ENCODE peak calls at places on chromosomes 7 and 10, in seven cellular contexts. One of them, this sample, is unnamed.
A peak's percentile ranks its signal among the peaks of the same experiment; 100 is the strongest.

GRCh38 chr10:21807162-21807561 is 196.4 kb downstream of the DNAJC1 start:
- DNase-seq in sigmoid colon: no peak
- DNase-seq in psoas muscle: no peak
- DNase-seq in tibial artery: no peak
- DNase-seq in mammary epithelial cell: no peak
- DNase-seq in heart right ventricle: no peak
- DNase-seq in lower lobe of right lung: no peak
- DNase-seq in this sample: peak; percentile 43

GRCh38 chr10:59706851-59707797 is 2.5 kb downstream of the SLC16A9 start:
- DNase-seq in sigmoid colon: no peak
- DNase-seq in psoas muscle: no peak
- DNase-seq in tibial artery: no peak
- DNase-seq in mammary epithelial cell: no peak
- DNase-seq in heart right ventricle: no peak
- DNase-seq in lower lobe of right lung: no peak
- DNase-seq in this sample: no peak

GRCh38 chr7:113775401-113775800 is 143.4 kb downstream of the PPP1R3A start:
- DNase-seq in sigmoid colon: no peak
- DNase-seq in psoas muscle: no peak
- DNase-seq in tibial artery: no peak
- DNase-seq in mammary epithelial cell: no peak
- DNase-seq in heart right ventricle: no peak
- DNase-seq in lower lobe of right lung: no peak
- DNase-seq in this sample: no peak

GRCh38 chr7:151631149-151631967 is 111.7 kb upstream of the RHEB start:
- DNase-seq in sigmoid colon: peak; percentile 73
- DNase-seq in psoas muscle: no peak
- DNase-seq in tibial artery: no peak
- DNase-seq in mammary epithelial cell: peak; percentile 41
- DNase-seq in heart right ventricle: no peak
- DNase-seq in lower lobe of right lung: no peak
- DNase-seq in this sample: no peak

GRCh38 chr7:4700577-4701235 is 18.6 kb downstream of the FOXK1 start:
- DNase-seq in sigmoid colon: no peak
- DNase-seq in psoas muscle: no peak
- DNase-seq in tibial artery: no peak
- DNase-seq in mammary epithelial cell: peak; percentile 3
- DNase-seq in heart right ventricle: no peak
- DNase-seq in lower lobe of right lung: no peak
- DNase-seq in this sample: peak; percentile 59

GRCh38 chr10:113612154-113612553 is 51.7 kb downstream of the NRAP start:
- DNase-seq in sigmoid colon: no peak
- DNase-seq in psoas muscle: peak; percentile 91
- DNase-seq in tibial artery: no peak
- DNase-seq in mammary epithelial cell: no peak
- DNase-seq in heart right ventricle: peak; percentile 46
- DNase-seq in lower lobe of right lung: no peak
- DNase-seq in this sample: no peak

GRCh38 chr10:124792998-124793352 is 1.3 kb upstream of the EEF1AKMT2 start:
- DNase-seq in sigmoid colon: no peak
- DNase-seq in psoas muscle: no peak
- DNase-seq in tibial artery: no peak
- DNase-seq in mammary epithelial cell: no peak
- DNase-seq in heart right ventricle: no peak
- DNase-seq in lower lobe of right lung: no peak
- DNase-seq in this sample: no peak

GRCh38 chr10:74379474-74379873 is 228.5 kb downstream of the ADK start:
- DNase-seq in sigmoid colon: no peak
- DNase-seq in psoas muscle: no peak
- DNase-seq in tibial artery: no peak
- DNase-seq in mammary epithelial cell: no peak
- DNase-seq in heart right ventricle: no peak
- DNase-seq in lower lobe of right lung: no peak
- DNase-seq in this sample: no peak

GRCh38 chr10:57249615-57250281 is 888.7 kb upstream of the ZWINT start:
- DNase-seq in sigmoid colon: no peak
- DNase-seq in psoas muscle: no peak
- DNase-seq in tibial artery: no peak
- DNase-seq in mammary epithelial cell: no peak
- DNase-seq in heart right ventricle: no peak
- DNase-seq in lower lobe of right lung: no peak
- DNase-seq in this sample: no peak

GRCh38 chr7:7970620-7971307 is 2.2 kb downstream of the GLCCI1 start:
- DNase-seq in sigmoid colon: no peak
- DNase-seq in psoas muscle: no peak
- DNase-seq in tibial artery: no peak
- DNase-seq in mammary epithelial cell: peak; percentile 30
- DNase-seq in heart right ventricle: no peak
- DNase-seq in lower lobe of right lung: no peak
- DNase-seq in this sample: no peak

GRCh38 chr7:151773795-151774194 is 103.1 kb downstream of the PRKAG2 start:
- DNase-seq in sigmoid colon: peak; percentile 47
- DNase-seq in psoas muscle: no peak
- DNase-seq in tibial artery: no peak
- DNase-seq in mammary epithelial cell: no peak
- DNase-seq in heart right ventricle: no peak
- DNase-seq in lower lobe of right lung: no peak
- DNase-seq in this sample: no peak

GRCh38 chr7:127792528-127793342 is 140.7 kb downstream of the SND1 start:
- DNase-seq in sigmoid colon: no peak
- DNase-seq in psoas muscle: no peak
- DNase-seq in tibial artery: no peak
- DNase-seq in mammary epithelial cell: no peak
- DNase-seq in heart right ventricle: no peak
- DNase-seq in lower lobe of right lung: no peak
- DNase-seq in this sample: peak; percentile 62

GRCh38 chr7:152202056-152202455 is 176.6 kb downstream of the GALNT11 start:
- DNase-seq in sigmoid colon: no peak
- DNase-seq in psoas muscle: no peak
- DNase-seq in tibial artery: no peak
- DNase-seq in mammary epithelial cell: peak; percentile 32
- DNase-seq in heart right ventricle: no peak
- DNase-seq in lower lobe of right lung: no peak
- DNase-seq in this sample: no peak

GRCh38 chr10:120975072-120975910 is 124.1 kb downstream of the WDR11 start:
- DNase-seq in sigmoid colon: no peak
- DNase-seq in psoas muscle: no peak
- DNase-seq in tibial artery: no peak
- DNase-seq in mammary epithelial cell: no peak
- DNase-seq in heart right ventricle: no peak
- DNase-seq in lower lobe of right lung: no peak
- DNase-seq in this sample: no peak

GRCh38 chr10:88999629-89000028 is 9.0 kb downstream of the FAS start:
- DNase-seq in sigmoid colon: no peak
- DNase-seq in psoas muscle: no peak
- DNase-seq in tibial artery: no peak
- DNase-seq in mammary epithelial cell: peak; percentile 79
- DNase-seq in heart right ventricle: no peak
- DNase-seq in lower lobe of right lung: no peak
- DNase-seq in this sample: no peak

GRCh38 chr7:90824386-90825307 is 228.5 kb downstream of the CDK14 start:
- DNase-seq in sigmoid colon: no peak
- DNase-seq in psoas muscle: no peak
- DNase-seq in tibial artery: no peak
- DNase-seq in mammary epithelial cell: peak; percentile 94
- DNase-seq in heart right ventricle: no peak
- DNase-seq in lower lobe of right lung: no peak
- DNase-seq in this sample: no peak

GRCh38 chr7:159115601-159116501 is 28.8 kb downstream of the VIPR2 start:
- DNase-seq in sigmoid colon: peak; percentile 61
- DNase-seq in psoas muscle: peak; percentile 45
- DNase-seq in tibial artery: peak; percentile 67
- DNase-seq in mammary epithelial cell: no peak
- DNase-seq in heart right ventricle: no peak
- DNase-seq in lower lobe of right lung: no peak
- DNase-seq in this sample: peak; percentile 44

GRCh38 chr7:51620690-51621089 is 304.1 kb upstream of the COBL start:
- DNase-seq in sigmoid colon: no peak
- DNase-seq in psoas muscle: no peak
- DNase-seq in tibial artery: no peak
- DNase-seq in mammary epithelial cell: no peak
- DNase-seq in heart right ventricle: no peak
- DNase-seq in lower lobe of right lung: no peak
- DNase-seq in this sample: peak; percentile 50

GRCh38 chr7:100626530-100627237 is 14.3 kb downstream of the MOSPD3 start:
- DNase-seq in sigmoid colon: peak; percentile 93
- DNase-seq in psoas muscle: peak; percentile 84
- DNase-seq in tibial artery: peak; percentile 89
- DNase-seq in mammary epithelial cell: peak; percentile 70
- DNase-seq in heart right ventricle: peak; percentile 85
- DNase-seq in lower lobe of right lung: peak; percentile 87
- DNase-seq in this sample: peak; percentile 99

GRCh38 chr10:27614776-27615175 is 110.7 kb downstream of the RAB18 start:
- DNase-seq in sigmoid colon: no peak
- DNase-seq in psoas muscle: no peak
- DNase-seq in tibial artery: no peak
- DNase-seq in mammary epithelial cell: no peak
- DNase-seq in heart right ventricle: no peak
- DNase-seq in lower lobe of right lung: no peak
- DNase-seq in this sample: no peak

GRCh38 chr10:63976538-63976937 is 455.3 kb downstream of the REEP3 start:
- DNase-seq in sigmoid colon: no peak
- DNase-seq in psoas muscle: no peak
- DNase-seq in tibial artery: no peak
- DNase-seq in mammary epithelial cell: peak; percentile 9
- DNase-seq in heart right ventricle: no peak
- DNase-seq in lower lobe of right lung: peak; percentile 53
- DNase-seq in this sample: peak; percentile 60

DNA sequence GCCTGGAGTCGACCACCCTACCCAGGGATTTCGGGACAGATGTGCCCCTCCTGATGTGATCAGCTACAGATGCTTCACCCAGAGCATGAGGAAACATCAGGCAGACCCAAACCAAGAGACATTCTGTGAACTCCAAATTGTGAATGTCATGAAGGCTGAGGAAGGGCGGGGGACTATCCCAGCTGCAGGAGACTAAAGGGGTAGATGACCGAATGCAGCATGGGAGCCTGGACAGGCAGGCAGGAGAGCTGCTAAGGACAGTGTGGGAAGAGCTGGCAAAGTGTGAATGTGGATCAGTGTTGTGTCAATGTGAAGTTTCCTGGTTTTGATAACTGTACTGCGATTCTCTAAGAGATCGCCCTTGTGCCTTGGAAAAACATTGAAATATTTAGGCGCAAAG is 19.2 kb upstream of the DRGX start:
- DNase-seq in sigmoid colon: no peak
- DNase-seq in psoas muscle: no peak
- DNase-seq in tibial artery: no peak
- DNase-seq in mammary epithelial cell: no peak
- DNase-seq in heart right ventricle: no peak
- DNase-seq in lower lobe of right lung: no peak
- DNase-seq in this sample: no peak
- H3K27me3 ChIP-seq in sigmoid colon: no peaks in the 10 kb centered on the region
- H3K27me3 ChIP-seq in psoas muscle: peaks cover 3% of the 10 kb centered on the region
- H3K27me3 ChIP-seq in tibial artery: peaks cover 19% of the 10 kb centered on the region
- H3K27me3 ChIP-seq in mammary epithelial cell: no peaks in the 10 kb centered on the region
- H3K27me3 ChIP-seq in heart right ventricle: peaks cover 5% of the 10 kb centered on the region
- H3K27me3 ChIP-seq in lower lobe of right lung: no peaks in the 10 kb centered on the region
- H3K27me3 ChIP-seq in this sample: no peaks in the 10 kb centered on the region

GRCh38 chr7:57339198-57339944 is 110.6 kb upstream of the ZNF716 start:
- DNase-seq in sigmoid colon: no peak
- DNase-seq in psoas muscle: peak; percentile 57
- DNase-seq in tibial artery: no peak
- DNase-seq in mammary epithelial cell: no peak
- DNase-seq in heart right ventricle: no peak
- DNase-seq in lower lobe of right lung: no peak
- DNase-seq in this sample: no peak
- H3K4me3 ChIP-seq in sigmoid colon: no peak overlapping the region
- H3K4me3 ChIP-seq in psoas muscle: no peak overlapping the region
- H3K4me3 ChIP-seq in tibial artery: no peak overlapping the region
- H3K4me3 ChIP-seq in mammary epithelial cell: no peak overlapping the region
- H3K4me3 ChIP-seq in heart right ventricle: no peak overlapping the region
- H3K4me3 ChIP-seq in lower lobe of right lung: no peak overlapping the region
- H3K4me3 ChIP-seq in this sample: no peak overlapping the region

DNA sequence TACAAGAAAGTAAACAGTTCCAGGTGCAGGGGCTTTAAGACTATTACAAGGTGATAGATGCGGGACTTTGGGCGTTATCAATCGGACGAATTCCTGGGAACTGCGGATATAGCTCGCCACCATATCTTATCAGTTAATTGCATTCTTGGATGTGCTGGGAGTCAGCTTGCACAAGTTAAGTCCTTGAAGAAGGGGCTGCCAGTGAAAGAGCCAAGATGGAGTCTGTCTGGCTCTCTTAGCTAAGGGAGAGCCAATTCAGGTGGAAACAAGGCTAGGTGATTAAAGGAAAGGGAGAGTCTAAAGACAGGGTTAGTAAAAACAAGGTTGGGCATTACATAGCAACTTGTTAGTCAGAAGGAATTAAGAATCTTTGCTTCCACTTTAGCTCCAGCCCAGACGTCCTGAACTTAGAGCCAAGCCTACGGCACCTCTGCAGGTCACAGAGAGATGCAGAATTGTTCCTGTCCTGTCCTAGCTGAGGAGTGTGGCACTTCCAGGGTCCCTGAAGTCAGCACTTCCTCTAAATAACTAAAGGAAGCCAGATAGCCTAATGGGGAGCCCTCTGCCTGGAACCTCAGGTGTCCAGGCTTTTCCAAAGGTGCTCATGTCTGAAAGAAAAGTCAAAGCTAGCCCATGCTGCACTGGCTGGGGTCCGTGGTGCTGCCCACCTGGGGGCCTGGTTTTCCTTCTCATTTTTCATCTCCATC is 17.3 kb downstream of the ZC3HAV1 start:
- DNase-seq in sigmoid colon: no peak
- DNase-seq in psoas muscle: no peak
- DNase-seq in tibial artery: no peak
- DNase-seq in mammary epithelial cell: no peak
- DNase-seq in heart right ventricle: no peak
- DNase-seq in lower lobe of right lung: no peak
- DNase-seq in this sample: no peak
- H3K36me3 ChIP-seq in sigmoid colon: no peaks in the 10 kb centered on the region
- H3K36me3 ChIP-seq in psoas muscle: peaks cover 18% of the 10 kb centered on the region
- H3K36me3 ChIP-seq in tibial artery: peaks cover 4% of the 10 kb centered on the region
- H3K36me3 ChIP-seq in mammary epithelial cell: peaks cover 6% of the 10 kb centered on the region
- H3K36me3 ChIP-seq in heart right ventricle: peaks cover 24% of the 10 kb centered on the region
- H3K36me3 ChIP-seq in lower lobe of right lung: peaks cover 39% of the 10 kb centered on the region
- H3K36me3 ChIP-seq in this sample: peaks cover 1% of the 10 kb centered on the region

DNA sequence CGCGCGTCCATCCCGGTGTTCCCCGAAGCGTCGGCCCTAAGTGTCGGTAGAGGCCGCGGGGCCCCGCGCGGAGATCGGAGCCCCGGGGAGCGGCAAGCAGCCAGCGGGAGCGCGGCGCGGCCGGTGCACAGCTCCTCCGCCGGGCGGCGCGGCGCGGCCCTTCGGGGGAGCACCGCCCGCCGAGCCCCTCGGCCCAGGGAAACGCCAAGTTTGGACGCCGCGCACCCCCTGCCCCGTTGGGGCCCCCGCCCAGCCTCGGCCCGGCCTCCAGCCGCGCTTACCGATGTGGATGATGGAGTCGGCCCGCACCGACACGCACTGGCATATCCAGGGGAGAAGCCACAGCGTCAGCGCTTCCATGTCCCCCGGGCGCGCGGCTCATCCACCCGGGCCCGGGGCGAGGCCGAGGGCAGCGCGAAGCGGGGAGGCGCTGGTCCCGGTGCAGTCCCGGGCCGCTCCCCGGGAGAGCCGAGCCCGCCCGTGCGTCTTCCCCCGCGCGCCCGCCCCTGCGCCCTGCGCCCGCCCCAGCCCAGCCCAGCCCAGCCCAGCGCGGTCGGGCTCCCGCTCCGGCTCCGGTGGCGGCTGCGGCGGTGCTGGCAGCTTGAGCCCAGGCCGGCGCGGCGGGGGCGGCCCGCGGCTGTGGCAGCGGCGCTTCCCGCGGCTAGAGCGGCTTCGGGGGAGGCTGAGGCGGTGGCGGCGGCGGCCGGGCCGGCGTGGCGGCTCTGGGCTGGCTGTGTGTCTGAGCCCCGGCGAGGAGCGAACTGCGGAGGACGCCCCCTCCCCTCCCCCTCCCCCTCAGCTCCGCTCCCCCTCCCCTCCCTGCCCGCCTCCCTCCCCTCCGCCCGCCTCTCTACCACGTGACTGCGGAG is at the start of gene GRID1:
- DNase-seq in sigmoid colon: peak; percentile 69
- DNase-seq in psoas muscle: peak; percentile 55
- DNase-seq in tibial artery: peak; percentile 67
- DNase-seq in mammary epithelial cell: no peak
- DNase-seq in heart right ventricle: peak; percentile 42
- DNase-seq in lower lobe of right lung: peak; percentile 51
- DNase-seq in this sample: peak; percentile 98
- H3K27me3 ChIP-seq in sigmoid colon: peaks cover 68% of the 10 kb centered on the region
- H3K27me3 ChIP-seq in psoas muscle: peaks cover 76% of the 10 kb centered on the region
- H3K27me3 ChIP-seq in tibial artery: peaks cover 37% of the 10 kb centered on the region
- H3K27me3 ChIP-seq in mammary epithelial cell: peaks cover 44% of the 10 kb centered on the region
- H3K27me3 ChIP-seq in heart right ventricle: peaks cover 76% of the 10 kb centered on the region
- H3K27me3 ChIP-seq in lower lobe of right lung: peaks cover 64% of the 10 kb centered on the region
- H3K27me3 ChIP-seq in this sample: peaks cover 90% of the 10 kb centered on the region

This sample was measured in H7.